ENCODE peak calls at places on chromosome 19, in six cellular contexts. W is HCT116, K is HL-60, Q is HepG2, D is SK-N-SH, Y is GM23338. L is an unnamed sample.
A peak's percentile ranks its signal among the peaks of the same experiment; 100 is the strongest.

GRCh38 chr19:53328967-53329366 is 4.6 kb upstream of the ZNF845 start:
- DNase-seq in W (no peak), K (no peak), Q (no peak), D (peak; percentile 38), Y (peak; percentile 75), L (no peak)

GRCh38 chr19:33641261-33641660 is 19.5 kb downstream of the CHST8 start:
- DNase-seq in W (no peak), K (no peak), Q (no peak), D (no peak), Y (no peak), L (no peak)

GRCh38 chr19:54084410-54084809 is 3.2 kb upstream of the TARM1 start:
- DNase-seq in W (no peak), K (no peak), Q (no peak), D (no peak), Y (no peak), L (no peak)

GRCh38 chr19:45576682-45577081 is 7.9 kb downstream of the OPA3 start:
- DNase-seq in W (no peak), K (no peak), Q (no peak), D (no peak), Y (no peak), L (no peak)

GRCh38 chr19:4063369-4064072 is 3.2 kb downstream of the ZBTB7A start:
- DNase-seq in W (no peak), K (no peak), Q (no peak), D (no peak), Y (peak; percentile 67), L (no peak)

GRCh38 chr19:41998246-41999020 is 4.4 kb upstream of the ATP1A3 start:
- DNase-seq in W (peak; percentile 16), K (peak; percentile 41), Q (peak; percentile 17), D (peak; percentile 89), Y (peak; percentile 94), L (no peak)

GRCh38 chr19:55559684-55560083 is 14.3 kb upstream of the SBK3 start:
- DNase-seq in W (no peak), K (no peak), Q (no peak), D (no peak), Y (no peak), L (no peak)

GRCh38 chr19:3986260-3987041 is 1.2 kb upstream of the EEF2 start:
- DNase-seq in W (peak; percentile 74), K (peak; percentile 80), Q (peak; percentile 72), D (peak; percentile 68), Y (peak; percentile 91), L (no peak)

GRCh38 chr19:12126707-12127106 is 13.4 kb downstream of the ZNF20 start:
- DNase-seq in W (no peak), K (peak; percentile 6), Q (peak; percentile 24), D (peak; percentile 45), Y (peak; percentile 64), L (no peak)

GRCh38 chr19:12293771-12294307 is 844 bp downstream of the ZNF44 start:
- DNase-seq in W (peak; percentile 52), K (peak; percentile 83), Q (peak; percentile 93), D (peak; percentile 69), Y (peak; percentile 85), L (no peak)

GRCh38 chr19:33705090-33705847 is 83.5 kb downstream of the CHST8 start:
- DNase-seq in W (no peak), K (no peak), Q (no peak), D (no peak), Y (peak; percentile 37), L (no peak)

GRCh38 chr19:17138937-17139598 is 63.5 kb downstream of the MYO9B start:
- DNase-seq in W (no peak), K (no peak), Q (peak; percentile 52), D (no peak), Y (no peak), L (no peak)

GRCh38 chr19:3224346-3225325 is at the start of gene CELF5:
- DNase-seq in W (no peak), K (no peak), Q (no peak), D (peak; percentile 99), Y (peak; percentile 75), L (no peak)

DNA sequence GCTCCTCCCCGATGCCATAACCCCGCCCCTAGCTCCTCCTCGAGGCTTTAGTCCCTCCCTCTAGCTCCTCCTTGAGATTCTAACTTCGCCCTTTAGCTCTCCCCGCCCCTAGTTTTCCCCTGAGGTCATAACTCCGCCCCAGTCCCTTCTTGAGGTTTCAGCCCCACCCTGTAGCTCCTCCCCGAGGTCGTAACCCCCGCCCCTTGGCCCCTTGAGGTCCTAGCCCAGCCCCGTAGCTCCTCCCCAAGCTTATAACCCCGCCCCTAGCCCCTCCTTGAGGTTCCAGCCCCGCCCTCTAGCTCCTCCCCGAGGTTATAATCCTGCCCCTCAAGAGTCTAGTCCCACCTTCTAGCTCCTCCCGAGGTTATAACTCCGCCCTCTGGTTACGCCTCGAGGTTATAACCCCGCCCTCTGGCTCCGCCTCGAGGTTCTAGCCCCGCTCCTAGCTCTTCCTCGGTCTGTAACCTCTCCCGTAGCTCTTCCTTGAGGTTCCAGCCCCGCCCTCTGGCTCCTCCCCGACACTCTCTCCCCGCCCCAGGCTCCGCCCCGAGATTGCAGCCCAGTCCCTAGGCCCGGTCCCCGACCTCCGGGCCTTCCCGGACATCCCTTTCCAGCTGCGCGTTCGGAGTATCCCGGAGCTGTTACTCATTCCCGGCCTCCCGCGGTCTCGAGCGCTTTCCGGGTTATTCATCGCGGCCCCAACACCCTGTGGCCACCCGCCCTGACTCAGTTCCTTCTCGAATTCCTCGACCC is 1.4 kb downstream of the PLAUR start:
- DNase-seq in W (peak; percentile 98), K (peak; percentile 99), Q (peak; percentile 96), D (peak; percentile 97), Y (peak; percentile 100), L (peak; percentile 94)
- TF ChIP-seq POLR2AphosphoS5 in W (peak; percentile 59), K (no peak), Q (peak; percentile 61), D (peak; percentile 91), Y (peak; percentile 70), L (no peak)

DNA sequence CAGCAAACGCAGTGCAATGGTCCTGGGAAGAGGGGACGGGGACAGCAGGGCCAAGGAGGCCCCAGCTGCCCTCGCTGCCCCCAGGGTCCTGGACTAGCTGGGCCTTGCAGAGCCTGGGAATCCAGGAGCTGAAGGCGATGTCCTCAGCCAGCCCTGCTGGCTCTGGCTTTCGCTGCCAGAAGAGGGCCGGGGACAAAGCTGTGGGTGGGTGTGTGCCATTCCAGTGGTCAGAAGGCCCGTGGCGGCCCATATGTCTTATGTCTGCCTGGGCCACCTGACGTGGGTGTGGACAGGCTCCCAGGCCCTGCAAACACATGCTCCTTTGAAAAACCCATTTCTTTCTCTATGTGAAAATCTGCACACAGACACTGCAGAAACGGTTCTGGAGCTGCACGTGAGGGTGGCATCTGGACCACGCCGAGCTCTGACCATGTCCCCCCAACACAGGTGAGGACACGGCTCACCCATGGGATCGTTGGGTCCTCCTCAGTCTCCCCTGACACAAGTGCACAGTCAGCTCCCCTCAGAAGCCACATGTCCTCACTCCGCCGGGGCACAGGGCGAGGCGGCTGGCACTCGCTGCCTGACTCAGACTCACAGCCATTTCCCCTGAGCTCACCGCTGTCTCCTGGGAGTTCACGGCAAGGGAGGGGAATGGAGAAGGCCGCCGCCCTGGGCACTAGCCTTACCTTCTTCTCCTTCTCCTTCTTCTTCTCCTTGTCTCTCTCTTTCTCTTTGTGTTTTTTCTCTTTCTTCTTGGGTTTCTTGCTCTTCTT is 16.9 kb downstream of the IZUMO4 start:
- DNase-seq in W (no peak), K (no peak), Q (no peak), D (no peak), Y (no peak), L (no peak)
- TF ChIP-seq REST in W (no peak), K (no peak), Q (no peak), D (no peak), Y (no peak), L (no peak)

DNA sequence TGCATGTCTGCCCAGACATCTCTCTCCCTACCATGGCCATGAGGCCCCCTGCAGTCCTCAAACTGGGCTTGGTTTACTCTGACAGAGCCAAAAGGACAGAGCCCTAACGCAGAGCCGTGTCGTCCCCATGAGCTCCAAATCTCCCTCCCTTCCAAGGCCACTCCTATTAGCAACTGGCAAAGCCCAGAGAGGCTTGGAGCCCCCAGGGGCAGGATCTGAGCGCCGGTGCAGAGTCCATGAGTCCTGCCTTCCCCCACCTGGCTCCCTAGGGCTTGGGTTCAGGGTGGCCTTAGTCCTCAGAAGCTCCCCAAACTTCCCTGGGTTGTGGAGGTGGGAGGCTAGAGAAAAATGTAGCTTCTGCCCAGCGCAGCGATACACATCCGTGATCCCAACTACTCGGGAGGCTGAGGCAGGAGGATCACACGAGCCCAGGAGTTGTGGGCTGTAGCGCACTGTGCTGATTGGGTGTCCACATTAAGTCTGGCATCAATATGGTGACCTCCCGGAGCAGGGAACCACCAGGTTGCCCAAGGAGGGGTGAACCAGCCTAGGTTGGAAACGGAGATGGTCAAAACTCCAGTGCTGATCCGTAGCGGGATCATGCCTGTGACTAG is 7.4 kb upstream of the PGPEP1 start:
- DNase-seq in W (no peak), K (no peak), Q (peak; percentile 37), D (no peak), Y (no peak), L (no peak)
- TF ChIP-seq POLR2AphosphoS5 in W (no peak), K (no peak), Q (no peak), D (no peak), Y (no peak), L (no peak)

GRCh38 chr19:28312269-28312668 is 900.7 kb downstream of the UQCRFS1 start:
- DNase-seq in W (no peak), K (no peak), Q (no peak), D (no peak), Y (no peak), L (no peak)

GRCh38 chr19:28305513-28305912 is 907.4 kb downstream of the UQCRFS1 start:
- DNase-seq in W (no peak), K (no peak), Q (no peak), D (no peak), Y (no peak), L (no peak)

GRCh38 chr19:28307460-28307859 is 905.5 kb downstream of the UQCRFS1 start:
- DNase-seq in W (no peak), K (no peak), Q (no peak), D (no peak), Y (no peak), L (no peak)

GRCh38 chr19:28309072-28309471 is 903.9 kb downstream of the UQCRFS1 start:
- DNase-seq in W (no peak), K (no peak), Q (no peak), D (no peak), Y (no peak), L (no peak)

DNA sequence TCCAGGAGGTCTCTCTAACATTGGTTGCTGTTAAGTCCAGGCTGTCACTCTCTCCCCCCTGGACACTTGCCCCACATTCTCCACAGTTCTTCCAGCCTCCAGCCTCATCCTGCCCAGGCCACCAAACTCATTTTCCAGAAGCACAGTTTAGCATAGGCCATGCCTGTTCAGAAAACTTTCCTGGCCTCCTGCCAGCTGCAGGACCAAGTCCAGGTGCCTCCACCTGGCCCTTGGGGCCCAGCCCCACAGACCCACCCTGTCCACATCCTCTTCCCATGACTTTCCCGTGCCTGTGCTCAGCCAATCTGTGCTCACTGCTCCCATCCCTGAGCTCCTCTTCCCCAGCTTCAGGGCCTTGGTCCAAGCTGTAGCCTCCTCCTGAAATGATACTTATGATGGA is 905.0 kb downstream of the UQCRFS1 start:
- DNase-seq in W (no peak), K (no peak), Q (no peak), D (no peak), Y (no peak), L (no peak)
- TF ChIP-seq REST in W (no peak), K (no peak), Q (no peak), D (no peak), Y (no peak), L (no peak)

DNA sequence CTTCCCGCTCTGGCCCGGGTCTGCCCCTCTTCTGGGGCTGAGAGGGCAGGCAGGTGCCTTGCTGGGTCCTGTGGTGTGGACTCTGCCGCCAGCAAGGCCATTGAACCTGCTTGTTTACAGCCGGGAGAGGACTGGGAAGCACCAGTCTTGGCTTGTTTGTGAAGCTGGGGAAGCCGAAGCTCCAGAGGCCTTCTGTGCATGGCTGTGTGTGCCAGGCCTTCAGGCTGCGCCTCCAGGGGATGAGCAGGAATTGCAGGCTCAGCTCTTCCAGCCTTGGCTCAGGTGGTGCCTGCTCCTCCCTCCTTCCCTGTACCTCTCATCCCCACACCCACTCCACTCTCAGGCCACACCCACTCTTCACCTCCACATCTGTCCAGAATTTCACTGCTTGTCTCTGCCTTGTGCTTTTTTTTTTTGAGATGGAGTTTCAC is 17.5 kb downstream of the NDUFB7 start:
- DNase-seq in W (no peak), K (no peak), Q (peak; percentile 76), D (no peak), Y (peak; percentile 55), L (no peak)
- TF ChIP-seq POLR2AphosphoS5 in W (no peak), K (no peak), Q (no peak), D (no peak), Y (no peak), L (no peak)